ENCODE peak calls at places on chromosomes 12 and 14, in four cellular contexts. K is ovary, N is stomach, R is HepG2. H is an unnamed sample.

GRCh38 chr12:46659032-46659703 is 166.6 kb downstream of the SLC38A4 start:
- DNase-seq in R (no peak), K (no peak), N (no peak), H (no peak)

GRCh38 chr12:12384601-12385321 is 27.9 kb downstream of the BORCS5 start:
- DNase-seq in R (peak), N (no peak), K (no peak), H (no peak)

GRCh38 chr12:93002278-93003054 is 73.4 kb upstream of the EEA1 start:
- DNase-seq in K (no peak), R (no peak), N (no peak), H (no peak)

GRCh38 chr14:75128596-75128990 is 1.7 kb upstream of the NEK9 start:
- DNase-seq in K (no peak), N (no peak), R (no peak), H (no peak)

GRCh38 chr12:58906917-58907316 is 13.4 kb downstream of the LRIG3 start:
- DNase-seq in N (no peak), R (no peak), K (no peak), H (no peak)

GRCh38 chr12:101664961-101665360 is 32.5 kb upstream of the CHPT1 start:
- DNase-seq in N (no peak), K (no peak), R (no peak), H (no peak)

GRCh38 chr12:93832126-93832525 is 155.0 kb downstream of the CRADD start:
- DNase-seq in R (no peak), N (no peak), K (no peak), H (no peak)

GRCh38 chr12:109120557-109120956 is 4.2 kb downstream of the ACACB start:
- DNase-seq in K (no peak), N (no peak), R (no peak), H (no peak)

GRCh38 chr12:107903377-107904061 is 129.0 kb downstream of the ASCL4 start:
- DNase-seq in K (peak), N (peak), R (no peak), H (peak)

GRCh38 chr12:52720487-52720886 is 17.2 kb upstream of the KRT77 start:
- DNase-seq in R (no peak), K (no peak), N (no peak), H (no peak)

GRCh38 chr12:87444039-87444438 is 585.2 kb downstream of the C12orf50 start:
- DNase-seq in K (no peak), N (no peak), R (no peak), H (no peak)

GRCh38 chr12:87441511-87441910 is 587.7 kb downstream of the C12orf50 start:
- DNase-seq in R (no peak), N (no peak), K (no peak), H (no peak)

DNA sequence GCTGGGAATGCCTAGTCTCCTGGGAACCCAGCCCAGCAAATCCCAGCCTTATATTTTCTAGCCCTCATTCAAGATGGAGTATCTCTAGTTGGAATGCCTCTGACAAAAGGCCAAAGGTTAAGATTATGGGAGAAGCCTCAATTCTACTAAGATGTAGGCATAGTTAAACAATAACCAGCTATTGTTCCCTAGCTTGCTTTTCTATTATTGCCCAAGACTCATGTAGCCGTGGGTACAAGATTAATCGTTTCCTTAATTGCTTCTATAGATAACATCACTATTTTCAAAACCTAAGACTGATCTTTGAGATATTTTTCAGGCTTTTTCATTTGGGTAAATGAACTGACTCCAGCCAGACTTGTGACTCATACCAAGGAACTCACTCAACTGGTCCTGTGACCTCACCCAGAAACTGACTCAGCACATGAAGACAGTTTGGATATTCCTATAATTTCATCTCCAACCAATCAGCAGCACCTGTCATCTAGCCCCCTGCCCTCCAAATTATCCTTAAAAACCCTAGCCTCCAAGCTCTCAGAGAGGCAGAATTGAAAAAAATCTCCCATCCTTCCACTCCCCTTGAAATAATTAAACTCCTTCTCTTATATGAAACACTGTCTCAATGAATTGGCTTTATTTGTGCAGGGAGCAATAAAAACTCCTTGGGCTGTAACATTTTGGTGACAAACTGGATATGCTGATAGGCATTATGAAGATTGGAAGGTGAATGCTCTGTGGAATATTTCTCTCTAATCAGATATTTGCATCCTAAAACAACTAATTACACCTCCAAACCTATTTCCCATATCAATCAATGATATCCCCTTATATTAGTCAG is 589.0 kb downstream of the C12orf50 start:
- DNase-seq in R (no peak), K (no peak), N (peak), H (no peak)
- TF ChIP-seq EP300 in R (no peak), K (no peak), N (no peak), H (no peak)

DNA sequence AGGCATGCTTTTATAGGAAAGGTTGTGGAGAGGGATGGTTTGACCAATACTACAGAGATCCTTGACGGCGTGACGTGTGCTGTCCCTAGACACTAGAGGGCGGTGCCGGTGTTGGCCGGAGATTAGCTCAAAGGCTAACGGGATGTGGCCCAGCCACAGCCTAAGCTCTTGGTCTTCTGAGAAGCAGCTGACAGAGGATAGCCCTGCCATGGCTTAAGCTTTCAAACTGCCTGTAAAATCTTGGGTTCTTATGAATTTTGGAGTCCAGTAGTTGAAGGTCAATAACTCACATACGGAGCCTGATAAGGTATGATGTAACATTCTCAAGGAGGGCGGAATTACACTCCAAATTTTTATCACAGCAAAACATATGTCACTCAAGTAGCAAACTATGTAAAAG is 515.7 kb upstream of the ATXN7L3B start:
- DNase-seq in K (peak), R (peak), N (peak), H (no peak)
- TF ChIP-seq EP300 in K (no peak), R (no peak), N (no peak), H (no peak)

GRCh38 chr14:65102441-65103149 is at the start of gene MAX:
- DNase-seq in R (peak), K (peak), N (peak), H (peak)
- TF ChIP-seq EP300 in R (no peak), K (no peak), N (no peak), H (no peak)

GRCh38 chr14:29584992-29585391 is 342.7 kb downstream of the PRKD1 start:
- DNase-seq in R (peak), N (no peak), K (peak), H (no peak)
- TF ChIP-seq EP300 in R (no peak), N (no peak), K (no peak), H (no peak)

DNA sequence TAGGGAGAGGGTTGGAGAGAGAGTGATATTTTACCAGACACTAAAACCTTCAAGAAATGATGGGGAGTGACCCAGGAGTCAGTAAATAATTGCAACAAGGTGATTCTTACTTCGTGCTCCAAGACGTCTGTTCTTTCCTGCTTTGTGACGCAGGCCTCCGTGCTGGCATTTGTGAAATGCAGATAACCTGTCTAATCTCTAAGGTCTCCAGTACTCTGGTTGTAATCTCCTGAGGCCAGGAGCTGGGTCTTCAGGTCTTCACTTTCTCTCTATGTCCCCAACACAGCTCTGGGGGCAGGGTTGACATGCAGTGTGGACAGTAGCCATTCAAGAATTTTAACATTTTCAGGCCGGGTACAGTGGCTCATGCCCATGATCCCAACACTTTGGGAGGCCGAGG is 53.1 kb downstream of the CD9 start:
- DNase-seq in N (no peak), R (no peak), K (no peak), H (no peak)
- TF ChIP-seq EP300 in N (no peak), R (no peak), K (no peak), H (no peak)

GRCh38 chr14:20440882-20441281 is 4.9 kb upstream of the KLHL33 start:
- DNase-seq in N (no peak), K (no peak), R (no peak), H (no peak)

GRCh38 chr14:20441466-20441865 is 5.5 kb upstream of the KLHL33 start:
- DNase-seq in R (no peak), N (no peak), K (no peak), H (no peak)

GRCh38 chr14:20436363-20436755 is 393 bp upstream of the KLHL33 start:
- DNase-seq in N (no peak), R (no peak), K (no peak), H (no peak)

GRCh38 chr14:20438664-20439063 is 2.7 kb upstream of the KLHL33 start:
- DNase-seq in R (no peak), N (no peak), K (no peak), H (no peak)

DNA sequence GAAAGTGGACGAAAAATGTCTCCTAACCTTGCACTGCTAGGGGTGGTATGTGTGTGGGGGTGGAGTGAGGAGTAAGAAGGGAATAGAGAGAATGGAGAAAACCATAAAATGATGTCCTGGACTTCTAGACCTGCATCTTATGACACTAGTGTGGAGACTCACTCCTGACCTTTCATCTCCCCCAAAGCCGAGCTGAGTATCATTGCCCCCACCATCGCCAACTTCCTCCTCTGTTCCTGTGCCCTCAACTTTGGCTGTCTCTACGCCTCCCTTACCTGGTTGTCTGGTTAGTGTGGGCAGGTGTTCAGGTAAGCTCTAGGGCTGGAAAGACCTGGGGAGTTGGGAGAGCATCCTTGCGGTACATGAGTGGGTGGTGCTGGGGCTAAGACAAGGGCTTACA is 4.5 kb upstream of the KLHL33 start:
- DNase-seq in N (no peak), K (no peak), R (no peak), H (no peak)
- TF ChIP-seq EP300 in N (no peak), K (no peak), R (no peak), H (no peak)

GRCh38 chr12:51160814-51161459 is 12.0 kb downstream of the TFCP2 start:
- DNase-seq in R (peak), N (no peak), K (no peak), H (no peak)
- TF ChIP-seq EP300 in R (no peak), N (no peak), K (no peak), H (no peak)

DNA sequence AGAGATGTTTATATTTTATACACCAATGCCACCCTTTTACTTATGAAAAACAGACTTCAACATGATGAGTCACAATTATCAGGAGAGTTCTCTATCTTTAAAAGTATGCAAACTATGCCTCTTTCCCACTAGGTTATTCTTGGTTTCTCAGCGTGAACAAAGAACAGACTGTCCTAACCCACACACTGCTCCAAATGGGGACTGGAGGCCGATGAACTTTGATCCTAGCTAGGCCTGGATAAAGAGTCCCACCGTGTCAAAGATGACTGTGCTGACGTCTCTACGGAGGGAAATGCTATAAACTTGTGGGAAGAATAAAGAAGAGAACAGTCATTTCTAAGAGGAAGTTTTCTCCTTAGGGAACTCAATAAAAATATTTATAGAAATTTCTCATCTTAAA is 160.1 kb downstream of the EPS8 start:
- DNase-seq in K (peak), R (peak), N (peak), H (peak)
- TF ChIP-seq EP300 in K (peak), R (peak), N (peak), H (peak)

H was measured in GM12878.